ENCODE peak calls at places on chromosome 11, in five cellular contexts. R is NB4, T is dorsolateral prefrontal cortex, B is AG04450, O is cardiac muscle cell. L is an unnamed sample.

GRCh38 chr11:88402784-88403183 is 65.2 kb upstream of the CTSC start:
- DNase-seq in R (no peak), T (no peak), B (no peak), O (peak; percentile 29), L (no peak)

GRCh38 chr11:129881570-129882170 is 13.7 kb downstream of the NFRKB start:
- DNase-seq in R (peak; percentile 55), T (peak; percentile 43), B (no peak), O (peak; percentile 40), L (peak; percentile 22)

GRCh38 chr11:75821202-75821601 is 6.2 kb downstream of the UVRAG start:
- DNase-seq in R (no peak), T (no peak), B (no peak), O (no peak), L (no peak)

GRCh38 chr11:13538044-13538443 is 42.2 kb upstream of the PTH start:
- DNase-seq in O (no peak), R (no peak), B (no peak), T (no peak), L (no peak)

GRCh38 chr11:121352301-121352891 is 59.8 kb downstream of the SC5D start:
- DNase-seq in R (no peak), B (no peak), O (no peak), T (peak; percentile 76), L (no peak)

GRCh38 chr11:97990162-97990920 is 1030.4 kb upstream of the CNTN5 start:
- DNase-seq in R (no peak), T (no peak), B (no peak), O (peak; percentile 6), L (no peak)

GRCh38 chr11:105244157-105244820 is 104.7 kb upstream of the CARD18 start:
- DNase-seq in O (peak; percentile 93), T (no peak), R (no peak), B (peak; percentile 77), L (no peak)

GRCh38 chr11:1335811-1336761 is 26.7 kb upstream of the TOLLIP start:
- DNase-seq in R (peak; percentile 96), O (peak; percentile 94), B (peak; percentile 36), T (peak; percentile 62), L (peak; percentile 46)

GRCh38 chr11:31397239-31397834 is 27.7 kb downstream of the DNAJC24 start:
- DNase-seq in R (peak; percentile 24), T (no peak), O (peak; percentile 38), B (no peak), L (no peak)

GRCh38 chr11:47593934-47594855 is at the start of gene C1QTNF4:
- DNase-seq in T (no peak), R (no peak), B (no peak), O (no peak), L (peak; percentile 29)

GRCh38 chr11:120063686-120064340 is 74.1 kb downstream of the TRIM29 start:
- DNase-seq in T (no peak), O (no peak), B (no peak), R (no peak), L (peak; percentile 1)

DNA sequence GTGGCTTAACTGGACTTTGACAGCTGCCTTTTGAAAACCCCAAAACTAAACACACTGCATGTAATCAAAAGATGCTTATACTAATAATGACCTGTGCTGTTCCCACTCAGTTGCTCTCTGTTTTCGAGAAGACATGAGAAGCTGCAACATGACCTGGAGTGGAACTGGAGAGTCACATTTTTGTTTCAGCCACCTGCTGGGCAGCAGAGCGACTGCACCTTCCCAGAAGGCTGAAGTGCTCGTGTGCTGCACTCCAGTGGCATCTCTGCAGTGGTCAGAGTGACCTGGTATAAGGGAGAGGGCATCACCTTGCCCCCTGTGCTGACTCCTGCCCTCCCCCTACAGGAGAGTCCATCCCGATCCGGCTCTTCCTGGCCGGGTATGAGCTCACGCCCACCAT is 8.6 kb downstream of the THYN1 start:
- DNase-seq in B (no peak), O (peak; percentile 34), T (no peak), R (peak; percentile 46), L (no peak)
- TF ChIP-seq CTCF in B (peak; percentile 46), O (peak; percentile 48), T (no peak), R (peak; percentile 56), L (peak; percentile 55)

DNA sequence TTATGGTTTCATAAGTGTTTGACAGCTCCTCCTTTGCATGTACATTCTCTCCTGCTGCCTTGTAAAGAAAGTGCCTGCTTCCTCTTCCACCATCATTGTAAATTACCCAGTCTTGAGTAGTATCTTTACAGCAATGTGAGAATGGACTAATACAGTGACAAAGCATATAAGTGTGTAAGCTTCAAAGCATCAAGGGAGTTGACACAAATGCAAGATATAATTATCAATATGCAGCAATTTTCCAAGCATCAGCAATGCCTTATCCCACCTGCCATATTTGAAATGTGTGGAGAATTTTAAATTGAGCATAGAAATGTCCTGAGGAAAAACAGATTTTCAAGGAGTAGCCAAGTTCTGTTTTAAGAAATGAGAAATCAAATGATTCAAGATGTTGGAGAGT is 1.7 kb upstream of the OR5AL1 start:
- DNase-seq in O (no peak), R (no peak), B (no peak), T (no peak), L (no peak)
- TF ChIP-seq CTCF in O (no peak), R (no peak), B (no peak), T (no peak), L (no peak)

GRCh38 chr11:79159657-79160450 is 281.0 kb downstream of the TENM4 start:
- DNase-seq in T (no peak), B (no peak), R (no peak), O (peak; percentile 19), L (no peak)

GRCh38 chr11:79156031-79156430 is 284.8 kb downstream of the TENM4 start:
- DNase-seq in B (no peak), T (no peak), R (no peak), O (no peak), L (no peak)

GRCh38 chr11:79165908-79166307 is 274.9 kb downstream of the TENM4 start:
- DNase-seq in R (no peak), O (no peak), B (no peak), T (no peak), L (no peak)

GRCh38 chr11:79157738-79158137 is 283.1 kb downstream of the TENM4 start:
- DNase-seq in B (no peak), O (no peak), R (no peak), T (no peak), L (no peak)

GRCh38 chr11:79160786-79161403 is 279.9 kb downstream of the TENM4 start:
- DNase-seq in R (peak; percentile 25), B (no peak), T (no peak), O (peak; percentile 71), L (no peak)
- TF ChIP-seq CTCF in R (peak; percentile 35), B (no peak), T (peak; percentile 42), O (peak; percentile 78), L (peak; percentile 44)

GRCh38 chr11:126874831-126875230 is 125.7 kb downstream of the KIRREL3 start:
- DNase-seq in B (no peak), T (no peak), R (peak; percentile 21), O (no peak), L (no peak)
- TF ChIP-seq CTCF in B (no peak), T (no peak), R (peak; percentile 45), O (peak; percentile 6), L (no peak)

DNA sequence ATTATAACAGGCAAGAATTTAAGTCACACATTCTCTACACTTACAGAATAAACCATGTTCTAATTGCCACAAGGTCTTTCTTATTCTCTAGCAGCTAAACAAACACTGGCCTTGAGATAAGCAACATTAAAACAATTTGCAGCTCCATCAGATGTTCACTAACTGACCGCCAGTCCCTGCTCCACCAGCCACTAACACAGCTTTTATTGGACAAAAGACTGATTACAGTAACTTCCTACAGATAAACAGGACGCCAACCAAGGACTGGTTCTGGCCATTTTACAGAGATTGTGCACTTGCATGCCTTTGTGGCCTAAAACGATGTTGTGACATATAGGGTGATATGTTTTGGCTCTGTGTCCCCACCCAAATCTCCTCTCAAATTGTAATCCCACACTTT is 388.9 kb upstream of the LRRC4C start:
- DNase-seq in O (no peak), R (no peak), T (no peak), B (no peak), L (no peak)
- TF ChIP-seq CTCF in O (no peak), R (no peak), T (no peak), B (no peak), L (no peak)

GRCh38 chr11:100932474-100933100 is 197.0 kb downstream of the PGR start:
- DNase-seq in O (peak; percentile 58), B (no peak), T (no peak), R (peak; percentile 16), L (no peak)
- TF ChIP-seq CTCF in O (peak; percentile 47), B (peak; percentile 57), T (peak; percentile 41), R (no peak), L (peak; percentile 50)

DNA sequence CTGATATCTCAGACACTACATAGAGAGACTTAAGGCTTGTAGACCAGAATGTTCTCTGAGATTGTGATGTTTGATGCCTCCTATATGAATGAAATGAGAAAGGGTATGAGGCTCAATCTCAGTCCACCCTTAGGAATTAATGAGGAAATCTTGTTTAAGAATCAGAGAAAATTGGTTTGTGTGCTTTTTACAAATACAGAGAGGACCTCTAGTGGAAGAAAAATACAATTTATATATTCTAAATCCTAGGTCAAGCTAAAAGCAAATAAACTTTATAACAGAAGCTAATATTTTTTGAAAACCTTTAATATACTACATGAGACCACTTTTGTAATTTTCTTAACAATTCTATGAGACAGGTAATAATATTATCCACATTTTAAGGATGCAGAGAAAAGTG is 5.0 kb upstream of the OR52H1 start:
- DNase-seq in O (no peak), T (no peak), B (no peak), R (no peak), L (no peak)
- TF ChIP-seq CTCF in O (peak; percentile 10), T (peak; percentile 45), B (peak; percentile 22), R (no peak), L (peak; percentile 16)

DNA sequence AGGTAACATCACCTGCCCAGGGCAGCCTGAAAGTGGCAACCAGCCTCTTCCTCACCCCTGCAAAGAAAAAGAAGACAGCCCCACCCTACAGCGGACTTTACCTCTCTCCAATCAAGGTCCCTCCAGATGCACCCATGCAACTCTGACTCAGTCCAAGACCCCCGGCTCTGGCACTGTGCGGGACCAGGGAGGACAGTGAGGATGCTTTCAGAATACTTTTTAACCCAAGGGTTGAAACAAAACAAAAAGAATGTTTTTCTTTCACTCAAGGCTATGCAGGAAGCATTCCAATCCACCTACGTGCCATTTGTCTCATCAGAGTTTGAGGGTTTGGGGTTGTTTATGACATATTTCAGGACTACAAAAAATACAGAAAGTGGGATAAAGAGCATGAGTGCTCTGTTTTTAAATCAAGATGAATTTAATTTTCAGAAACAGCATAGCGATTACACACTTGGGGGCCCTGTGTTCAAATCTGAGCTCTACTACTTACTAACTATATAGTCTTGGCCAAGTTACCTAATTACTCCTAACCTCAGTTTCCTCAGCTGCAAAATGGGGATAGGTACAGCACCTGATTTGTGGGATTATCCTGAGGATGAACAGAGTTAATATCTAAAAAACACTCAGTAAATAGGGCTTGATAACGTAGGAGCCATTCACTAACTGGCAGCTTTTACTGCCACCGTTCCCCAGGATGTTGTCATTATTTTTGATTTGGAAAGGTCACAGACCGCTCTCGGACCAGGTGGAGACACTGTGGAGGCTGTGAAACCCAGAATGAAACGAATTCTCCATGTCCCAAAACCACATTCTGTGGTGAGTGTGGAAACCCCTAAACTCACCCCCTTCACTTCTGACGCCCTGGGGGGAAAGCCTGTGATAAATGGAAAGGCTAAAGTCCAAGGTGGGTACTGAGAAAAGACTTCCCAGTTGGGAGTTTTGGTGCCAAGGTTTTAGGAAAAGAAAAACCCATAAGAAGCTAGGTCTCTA is 5.6 kb downstream of the PLAAT3 start:
- DNase-seq in R (no peak), T (no peak), B (no peak), O (peak; percentile 76), L (no peak)
- TF ChIP-seq CTCF in R (no peak), T (no peak), B (no peak), O (no peak), L (no peak)

L was measured in progenitor cell of endocrine pancreas.